ENCODE peak calls at places on chromosome 12, in seven cellular contexts. H is body of pancreas; T is activated CD8-positive, alpha-beta memory T cell treated with anti-CD3 and anti-CD28 coated beads for 24 hours; N is C1 segment of cervical spinal cord; G is AML-193; M is SJSA1; F is transverse colon. U is an unnamed sample.
A peak's percentile ranks its signal among the peaks of the same experiment; 100 is the strongest.

GRCh38 chr12:84497819-84498218 is 414.8 kb downstream of the SLC6A15 start:
- DNase-seq in H (peak; percentile 59), T (no peak), N (no peak), G (no peak), M (no peak), F (no peak), U (no peak)

GRCh38 chr12:113416091-113416754 is 6.0 kb upstream of the SDSL start:
- DNase-seq in H (no peak), T (no peak), N (no peak), G (peak; percentile 66), M (no peak), F (peak; percentile 13), U (no peak)

GRCh38 chr12:98533723-98534251 is 18.4 kb downstream of the TMPO start:
- DNase-seq in H (no peak), T (no peak), N (no peak), G (no peak), M (no peak), F (no peak), U (no peak)

GRCh38 chr12:82329508-82329907 is 28.7 kb downstream of the CCDC59 start:
- DNase-seq in H (no peak), T (no peak), N (no peak), G (no peak), M (no peak), F (no peak), U (no peak)

GRCh38 chr12:101925352-101925751 is 48.0 kb downstream of the DRAM1 start:
- DNase-seq in H (peak; percentile 23), T (no peak), N (no peak), G (peak; percentile 82), M (no peak), F (peak; percentile 46), U (peak; percentile 23)

GRCh38 chr12:3421599-3421998 is 69.4 kb upstream of the PRMT8 start:
- DNase-seq in H (no peak), T (no peak), N (no peak), G (no peak), M (no peak), F (no peak), U (no peak)

GRCh38 chr12:16269941-16270340 is 7.5 kb downstream of the SLC15A5 start:
- DNase-seq in H (no peak), T (no peak), N (no peak), G (no peak), M (no peak), F (no peak), U (no peak)

GRCh38 chr12:41407240-41407799 is 219.2 kb downstream of the PDZRN4 start:
- DNase-seq in H (no peak), T (no peak), N (no peak), G (no peak), M (no peak), F (no peak), U (no peak)

GRCh38 chr12:47231456-47231855 is 151.7 kb upstream of the AMIGO2 start:
- DNase-seq in H (no peak), T (no peak), N (no peak), G (no peak), M (no peak), F (no peak), U (no peak)

GRCh38 chr12:93419388-93420034 is 22.2 kb downstream of the UBE2N start:
- DNase-seq in H (no peak), T (no peak), N (no peak), G (peak; percentile 77), M (peak; percentile 32), F (no peak), U (peak; percentile 34)

GRCh38 chr12:104370989-104371870 is 67.7 kb downstream of the EID3 start:
- DNase-seq in H (no peak), T (peak; percentile 42), N (no peak), G (no peak), M (peak; percentile 89), F (no peak), U (no peak)

GRCh38 chr12:19014243-19014642 is 115.3 kb upstream of the PLEKHA5 start:
- DNase-seq in H (no peak), T (no peak), N (no peak), G (no peak), M (no peak), F (no peak), U (no peak)

GRCh38 chr12:6063379-6063735 is 61.1 kb downstream of the VWF start:
- DNase-seq in H (no peak), T (no peak), N (no peak), G (no peak), M (no peak), F (no peak), U (no peak)

GRCh38 chr12:83168756-83169155 is 482.1 kb downstream of the TMTC2 start:
- DNase-seq in H (no peak), T (no peak), N (no peak), G (no peak), M (no peak), F (no peak), U (no peak)

GRCh38 chr12:113056631-113057488 is at the start of gene DTX1:
- DNase-seq in H (peak; percentile 34), T (peak; percentile 69), N (no peak), G (no peak), M (no peak), F (no peak), U (no peak)

GRCh38 chr12:63814146-63814774 is 30.2 kb upstream of the SRGAP1 start:
- DNase-seq in H (no peak), T (no peak), N (no peak), G (no peak), M (no peak), F (no peak), U (no peak)

GRCh38 chr12:106358410-106359241 is 1.1 kb downstream of the POLR3B start:
- DNase-seq in H (peak; percentile 37), T (no peak), N (no peak), G (peak; percentile 50), M (no peak), F (peak; percentile 17), U (peak; percentile 46)

GRCh38 chr12:123232472-123232806 is 502 bp downstream of the MPHOSPH9 start:
- DNase-seq in H (no peak), T (no peak), N (no peak), G (no peak), M (no peak), F (no peak), U (no peak)

GRCh38 chr12:111451232-111451631 is 45.5 kb downstream of the SH2B3 start:
- DNase-seq in H (no peak), T (no peak), N (no peak), G (no peak), M (no peak), F (no peak), U (no peak)

U was measured in SIG-M5.